ENCODE peak calls at places on chromosome 7, in five cellular contexts. B, U, M, A and O are unnamed samples.
A peak's percentile ranks its signal among the peaks of the same experiment; 100 is the strongest.

GRCh38 chr7:150962743-150963399 is 15.2 kb downstream of the KCNH2 start:
- DNase-seq in A (no peak), U (peak; percentile 66), M (no peak), B (peak; percentile 74), O (no peak)

GRCh38 chr7:140213684-140214074 is 36.9 kb upstream of the KDM7A start:
- DNase-seq in A (no peak), M (no peak), U (no peak), B (no peak), O (no peak)

GRCh38 chr7:30800785-30801252 is 29.6 kb downstream of the MINDY4 start:
- DNase-seq in M (peak; percentile 72), U (no peak), A (peak; percentile 57), B (peak; percentile 61), O (peak; percentile 82)

GRCh38 chr7:80699030-80699638 is 60.7 kb downstream of the CD36 start:
- DNase-seq in B (no peak), M (no peak), U (no peak), A (peak; percentile 60), O (no peak)

GRCh38 chr7:106715730-106716129 is 54.8 kb upstream of the CCDC71L start:
- DNase-seq in U (no peak), A (no peak), M (no peak), B (no peak), O (no peak)

GRCh38 chr7:15864260-15864991 is 177.9 kb upstream of the MEOX2 start:
- DNase-seq in A (no peak), U (no peak), B (no peak), M (no peak), O (no peak)

GRCh38 chr7:732094-732541 is 5.0 kb upstream of the PRKAR1B start:
- DNase-seq in M (no peak), B (peak; percentile 58), A (no peak), U (peak; percentile 62), O (no peak)

GRCh38 chr7:768881-769504 is 41.9 kb upstream of the PRKAR1B start:
- DNase-seq in B (no peak), U (no peak), M (no peak), A (peak; percentile 42), O (peak; percentile 60)

GRCh38 chr7:150799741-150800575 is at the start of gene TMEM176B:
- DNase-seq in U (no peak), A (peak; percentile 5), B (no peak), M (peak; percentile 66), O (no peak)

GRCh38 chr7:116153050-116153449 is 57.3 kb upstream of the TES start:
- DNase-seq in U (no peak), M (no peak), A (no peak), B (no peak), O (no peak)